ENCODE peak calls at places on chromosome 22, in five cellular contexts. F, M, R, Y and U are unnamed samples.

GRCh38 chr22:32478994-32479393 is 4.4 kb downstream of the FBXO7 start:
- DNase-seq in M (no peak), Y (no peak), R (no peak), F (no peak), U (no peak)

GRCh38 chr22:50612715-50613221 is 12.2 kb downstream of the MAPK8IP2 start:
- DNase-seq in F (no peak), Y (no peak), R (no peak), M (no peak), U (peak)

GRCh38 chr22:46699091-46699490 is 39.0 kb downstream of the CERK start:
- DNase-seq in R (no peak), M (no peak), Y (no peak), F (no peak), U (no peak)

GRCh38 chr22:29116397-29117123 is 43.7 kb downstream of the KREMEN1 start:
- DNase-seq in M (no peak), Y (no peak), F (no peak), R (peak), U (no peak)

GRCh38 chr22:46501701-46502100 is 35.7 kb downstream of the CELSR1 start:
- DNase-seq in Y (no peak), F (no peak), M (no peak), R (peak), U (no peak)

GRCh38 chr22:17867160-17867785 is 93.0 kb upstream of the BID start:
- DNase-seq in R (no peak), Y (no peak), M (no peak), F (no peak), U (no peak)

GRCh38 chr22:39317084-39317755 is 2.2 kb downstream of the RPL3 start:
- DNase-seq in Y (no peak), F (no peak), M (no peak), R (no peak), U (no peak)

GRCh38 chr22:49764151-49764581 is 63.5 kb downstream of the BRD1 start:
- DNase-seq in Y (no peak), F (no peak), M (no peak), R (no peak), U (no peak)

GRCh38 chr22:43921361-43921760 is 2.2 kb upstream of the PNPLA3 start:
- DNase-seq in R (no peak), Y (peak), M (no peak), F (no peak), U (no peak)

GRCh38 chr22:32333141-32333768 is 24.4 kb upstream of the RFPL3 start:
- DNase-seq in R (no peak), Y (no peak), M (no peak), F (no peak), U (no peak)

GRCh38 chr22:43996170-43996980 is 27.7 kb upstream of the PARVB start:
- DNase-seq in Y (no peak), R (no peak), F (no peak), M (no peak), U (peak)

GRCh38 chr22:37111156-37111717 is 1.7 kb upstream of the TMPRSS6 start:
- DNase-seq in Y (no peak), M (no peak), R (no peak), F (no peak), U (no peak)

GRCh38 chr22:39773976-39774539 is 119.5 kb downstream of the ENTHD1 start:
- DNase-seq in F (no peak), Y (no peak), M (no peak), R (no peak), U (peak)

GRCh38 chr22:35480627-35481565 is 59.7 kb upstream of the RASD2 start:
- DNase-seq in R (no peak), F (no peak), M (no peak), Y (no peak), U (no peak)

GRCh38 chr22:17257091-17257490 is 37.9 kb upstream of the ADA2 start:
- DNase-seq in M (no peak), R (no peak), Y (no peak), F (no peak), U (no peak)

GRCh38 chr22:37204045-37204655 is 8.1 kb downstream of the SSTR3 start:
- DNase-seq in F (no peak), Y (no peak), R (no peak), M (no peak), U (no peak)

GRCh38 chr22:26722159-26722558 is 64.8 kb downstream of the MIAT start:
- DNase-seq in M (no peak), F (no peak), R (no peak), Y (no peak), U (no peak)

GRCh38 chr22:48353116-48353947 is 1474.3 kb downstream of the BRD1 start:
- DNase-seq in F (no peak), R (no peak), Y (no peak), M (no peak), U (no peak)

GRCh38 chr22:37196539-37197450 is 8.7 kb upstream of the C1QTNF6 start:
- DNase-seq in Y (no peak), F (no peak), R (peak), M (peak), U (no peak)

GRCh38 chr22:49663823-49664222 is 163.8 kb downstream of the BRD1 start:
- DNase-seq in R (no peak), F (no peak), Y (no peak), M (no peak), U (no peak)

GRCh38 chr22:43293661-43294392 is 49.3 kb downstream of the SCUBE1 start:
- DNase-seq in Y (no peak), M (no peak), R (peak), F (no peak), U (no peak)

GRCh38 chr22:29022101-29022817 is 39.4 kb downstream of the C22orf31 start:
- DNase-seq in M (no peak), F (no peak), R (no peak), Y (no peak), U (no peak)

GRCh38 chr22:46531776-46532175 is 5.6 kb downstream of the CELSR1 start:
- DNase-seq in Y (no peak), R (no peak), F (no peak), M (no peak), U (no peak)

GRCh38 chr22:45104313-45104712 is 59.4 kb upstream of the NUP50 start:
- DNase-seq in R (no peak), M (no peak), Y (no peak), F (no peak), U (no peak)

GRCh38 chr22:45102896-45103420 is 60.8 kb upstream of the NUP50 start:
- DNase-seq in R (no peak), Y (no peak), F (no peak), M (no peak), U (no peak)

GRCh38 chr22:45101828-45102227 is 61.9 kb upstream of the NUP50 start:
- DNase-seq in R (no peak), Y (peak), F (peak), M (no peak), U (peak)

GRCh38 chr22:45105281-45105700 is 58.4 kb upstream of the NUP50 start:
- DNase-seq in M (peak), Y (no peak), F (no peak), R (peak), U (no peak)

GRCh38 chr22:45103756-45104155 is 60.0 kb upstream of the NUP50 start:
- DNase-seq in Y (no peak), M (no peak), R (no peak), F (no peak), U (no peak)
- TF ChIP-seq CTCF in Y (peak), M (peak), R (peak), F (no peak), U (no peak)

GRCh38 chr22:21643533-21644357 is 1.6 kb downstream of the SDF2L1 start:
- DNase-seq in Y (no peak), F (no peak), M (no peak), R (no peak), U (no peak)
- TF ChIP-seq CTCF in Y (peak), F (no peak), M (peak), R (no peak), U (peak)

GRCh38 chr22:19717691-19718254 is 3.5 kb downstream of the SEPTIN5 start:
- DNase-seq in F (peak), R (peak), Y (no peak), M (no peak), U (peak)

GRCh38 chr22:19719488-19720021 is 3.8 kb upstream of the GP1BB start:
- DNase-seq in R (no peak), Y (no peak), F (no peak), M (no peak), U (no peak)

GRCh38 chr22:19719055-19719482 is 4.3 kb upstream of the GP1BB start:
- DNase-seq in F (no peak), M (no peak), Y (no peak), R (no peak), U (no peak)

GRCh38 chr22:19717181-19717580 is 2.9 kb downstream of the SEPTIN5 start:
- DNase-seq in F (no peak), R (no peak), Y (no peak), M (no peak), U (no peak)

GRCh38 chr22:19718255-19719054 is 4.2 kb downstream of the SEPTIN5 start:
- DNase-seq in R (no peak), Y (no peak), F (no peak), M (no peak), U (no peak)
- TF ChIP-seq CTCF in R (no peak), Y (no peak), F (peak), M (no peak), U (no peak)

DNA sequence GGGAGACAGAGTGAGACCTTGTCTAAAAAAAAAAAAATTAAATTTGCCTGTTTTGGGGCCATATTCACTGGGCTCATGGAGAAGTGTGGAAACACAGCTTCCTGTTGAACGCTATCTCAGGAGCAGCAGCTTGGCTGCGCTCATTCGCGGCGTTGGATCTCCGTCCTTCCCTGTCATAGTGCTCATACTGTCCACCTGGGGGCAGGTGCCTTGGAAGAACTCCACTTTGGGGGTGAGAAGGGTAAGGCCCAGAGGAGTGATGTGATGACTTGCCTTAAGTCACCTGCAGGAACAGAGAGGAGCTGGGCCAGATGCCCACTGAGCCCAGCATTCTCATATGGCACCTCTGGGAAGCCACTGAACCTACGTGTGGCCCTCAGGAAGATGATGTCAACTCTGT is 82.8 kb downstream of the CABIN1 start:
- DNase-seq in R (no peak), Y (no peak), F (no peak), M (no peak), U (no peak)
- TF ChIP-seq CTCF in R (no peak), Y (peak), F (no peak), M (no peak), U (no peak)

GRCh38 chr22:23547818-23548500 is 32.1 kb downstream of the IGLL1 start:
- DNase-seq in F (no peak), R (no peak), M (no peak), Y (no peak), U (no peak)

GRCh38 chr22:23551385-23551784 is 28.7 kb downstream of the IGLL1 start:
- DNase-seq in R (no peak), Y (no peak), F (no peak), M (no peak), U (no peak)

GRCh38 chr22:23550049-23550650 is 29.9 kb downstream of the IGLL1 start:
- DNase-seq in M (no peak), R (no peak), F (no peak), Y (no peak), U (no peak)

GRCh38 chr22:23548501-23549197 is 31.4 kb downstream of the IGLL1 start:
- DNase-seq in Y (no peak), M (no peak), F (no peak), R (no peak), U (no peak)

DNA sequence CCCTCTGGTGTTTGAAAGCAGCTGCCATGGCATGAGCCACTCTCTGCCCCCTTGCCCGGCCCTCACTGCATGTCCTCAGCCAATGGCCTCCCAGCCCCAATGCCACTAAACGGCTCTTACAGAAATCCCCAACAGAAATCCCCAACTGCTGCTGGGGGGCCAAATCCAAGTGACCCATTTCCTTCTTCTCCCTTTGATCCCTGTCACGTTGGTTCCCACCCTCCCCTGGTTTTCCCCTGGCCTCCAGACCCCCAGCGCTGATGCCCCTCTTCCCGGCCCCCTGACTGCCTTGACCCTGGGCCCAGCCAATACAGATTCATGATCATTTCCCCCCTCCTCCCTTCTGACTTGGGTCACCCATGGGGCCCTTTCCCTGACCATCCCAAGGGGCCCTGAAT is 30.9 kb downstream of the IGLL1 start:
- DNase-seq in F (no peak), R (no peak), Y (no peak), M (no peak), U (no peak)
- TF ChIP-seq CTCF in F (no peak), R (no peak), Y (no peak), M (no peak), U (no peak)